ENCODE peak calls at places on chromosome 12, in five cellular contexts. H is HCT116, L is neural progenitor cell, E is A549, U is mammary epithelial cell. O is an unnamed sample. For H3K4me1, the result is how much of the 10 kb centered on the place peaks cover.

GRCh38 chr12:62919827-62920226 is 15.1 kb downstream of the PPM1H start:
- DNase-seq in H (no peak), L (no peak), E (no peak), U (peak), O (no peak)

GRCh38 chr12:80400591-80400991 is 43.4 kb upstream of the PTPRQ start:
- DNase-seq in H (no peak), L (peak), E (no peak), U (no peak), O (no peak)

GRCh38 chr12:25107920-25108319 is 87.0 kb downstream of the DNAI7 start:
- DNase-seq in H (no peak), L (no peak), E (no peak), U (no peak), O (no peak)

GRCh38 chr12:2076196-2076570 is 23.4 kb downstream of the CACNA1C start:
- DNase-seq in H (no peak), L (no peak), E (no peak), U (no peak), O (no peak)

GRCh38 chr12:82486524-82487235 is 128.4 kb downstream of the METTL25 start:
- DNase-seq in H (peak), L (no peak), E (no peak), U (peak), O (no peak)

GRCh38 chr12:12723681-12724420 is 6.7 kb downstream of the CDKN1B start:
- DNase-seq in H (no peak), L (peak), E (peak), U (peak), O (peak)

GRCh38 chr12:76020281-76020680 is 11.3 kb downstream of the PHLDA1 start:
- DNase-seq in H (peak), L (no peak), E (peak), U (peak), O (no peak)

GRCh38 chr12:130044991-130045621 is 117.2 kb upstream of the FZD10 start:
- DNase-seq in H (no peak), L (peak), E (no peak), U (no peak), O (no peak)

GRCh38 chr12:113092478-113093408 is 36.2 kb downstream of the DTX1 start:
- DNase-seq in H (no peak), L (peak), E (peak), U (no peak), O (no peak)

GRCh38 chr12:32135967-32136366 is 29.3 kb downstream of the BICD1 start:
- DNase-seq in H (no peak), L (no peak), E (no peak), U (no peak), O (no peak)

GRCh38 chr12:105385141-105385540 is 54.6 kb downstream of the C12orf75 start:
- DNase-seq in H (no peak), L (no peak), E (no peak), U (peak), O (no peak)

GRCh38 chr12:91274886-91275285 is 92.3 kb upstream of the DCN start:
- DNase-seq in H (no peak), L (peak), E (no peak), U (no peak), O (no peak)

GRCh38 chr12:111108726-111109125 is 188.3 kb upstream of the MYL2 start:
- DNase-seq in H (no peak), L (no peak), E (no peak), U (no peak), O (no peak)

GRCh38 chr12:55820679-55821078 is 2.8 kb downstream of the ORMDL2 start:
- DNase-seq in H (no peak), L (no peak), E (peak), U (no peak), O (no peak)

GRCh38 chr12:24352363-24352762 is 402.9 kb upstream of the SOX5 start:
- DNase-seq in H (no peak), L (no peak), E (no peak), U (no peak), O (no peak)

GRCh38 chr12:107503129-107503850 is 182.3 kb upstream of the PWP1 start:
- DNase-seq in H (no peak), L (no peak), E (no peak), U (no peak), O (no peak)

GRCh38 chr12:30378307-30378706 is 317.4 kb downstream of the IPO8 start:
- DNase-seq in H (no peak), L (no peak), E (no peak), U (no peak), O (no peak)

GRCh38 chr12:67681145-67681778 is 32.7 kb downstream of the DYRK2 start:
- DNase-seq in H (no peak), L (no peak), E (peak), U (peak), O (no peak)

GRCh38 chr12:108381793-108382436 is 42.8 kb upstream of the CMKLR1 start:
- DNase-seq in H (no peak), L (peak), E (no peak), U (no peak), O (no peak)

GRCh38 chr12:46676797-46677520 is 148.8 kb downstream of the SLC38A4 start:
- DNase-seq in H (no peak), L (no peak), E (no peak), U (peak), O (no peak)
- H3K4me1 ChIP-seq in H (under half), L (under half), E (under half), U (half or more), O (under half)

GRCh38 chr12:88144546-88145468 is 2.7 kb downstream of the TMTC3 start:
- DNase-seq in H (no peak), L (no peak), E (no peak), U (peak), O (no peak)
- H3K4me2 ChIP-seq in H (no peak), L (peak), E (no peak), U (peak), O (peak)

DNA sequence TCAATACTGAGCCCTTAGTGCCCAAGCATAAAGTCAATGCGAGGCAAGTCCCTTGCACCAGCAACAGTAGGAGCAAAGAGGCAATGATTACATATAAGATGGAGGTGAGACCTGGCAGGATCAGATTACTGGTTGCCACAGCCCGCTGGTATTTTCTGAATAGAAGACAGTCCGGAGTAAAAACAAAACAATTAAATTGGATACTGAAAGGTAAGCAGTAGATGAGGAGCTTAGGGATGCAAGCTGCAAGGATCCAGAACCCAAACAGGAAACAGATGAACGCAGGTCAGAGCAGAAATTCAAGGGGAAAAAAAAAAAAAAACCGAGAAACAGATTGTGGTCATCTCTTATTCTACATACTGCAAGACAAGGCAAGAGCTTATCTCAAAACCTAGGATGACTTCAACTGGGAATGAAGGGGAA is 119.6 kb downstream of the MED13L start:
- DNase-seq in H (no peak), L (peak), E (no peak), U (no peak), O (no peak)
- H3K4me1 ChIP-seq in H (under half), L (half or more), E (half or more), U (under half), O (under half)

GRCh38 chr12:122743895-122744525 is 8.6 kb upstream of the DENR start:
- DNase-seq in H (no peak), L (no peak), E (no peak), U (no peak), O (peak)
- H3K4me2 ChIP-seq in H (no peak), L (no peak), E (no peak), U (no peak), O (no peak)

DNA sequence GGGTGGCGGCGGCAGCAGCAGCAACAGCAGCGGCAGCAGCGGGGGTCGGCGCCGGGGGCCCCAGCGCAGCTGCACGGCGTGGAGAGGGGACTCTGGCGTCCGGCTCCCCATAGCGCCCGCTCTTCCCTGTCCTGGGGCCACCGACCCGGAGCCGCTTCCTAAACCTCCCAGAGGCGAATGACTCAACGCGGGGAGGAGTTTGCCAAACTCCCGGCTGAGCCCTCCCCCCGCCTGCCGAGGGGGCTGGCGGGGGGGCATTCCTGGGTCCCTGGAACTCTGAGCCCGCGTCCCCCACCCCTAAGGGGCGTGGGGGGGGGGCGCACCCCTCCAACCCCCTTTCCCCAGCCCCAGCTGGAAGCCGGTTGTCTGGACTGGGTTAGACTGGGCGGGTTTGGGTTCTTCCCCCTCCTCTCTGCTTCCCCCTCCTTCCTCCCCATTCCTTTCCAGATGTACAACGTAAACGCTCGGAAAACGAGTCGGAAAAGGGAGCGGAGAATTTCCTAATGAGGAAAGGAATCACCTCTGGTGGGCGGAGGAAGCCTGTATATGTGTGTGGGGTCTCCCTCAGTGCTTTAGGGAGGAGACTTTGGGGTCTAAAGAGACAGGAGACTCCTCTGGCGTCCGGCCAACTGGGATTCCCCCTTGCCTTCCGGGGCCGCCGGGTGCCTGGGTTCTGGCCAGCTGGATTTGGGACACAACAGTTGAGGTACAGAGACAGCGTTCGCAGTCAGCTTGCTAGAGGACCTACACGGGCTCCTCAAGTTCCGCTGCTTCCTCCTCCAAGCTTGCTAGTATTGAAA is at the start of gene ITGA5:
- DNase-seq in H (peak), L (peak), E (peak), U (peak), O (no peak)
- H3K4me1 ChIP-seq in H (half or more), L (under half), E (half or more), U (half or more), O (under half)

DNA sequence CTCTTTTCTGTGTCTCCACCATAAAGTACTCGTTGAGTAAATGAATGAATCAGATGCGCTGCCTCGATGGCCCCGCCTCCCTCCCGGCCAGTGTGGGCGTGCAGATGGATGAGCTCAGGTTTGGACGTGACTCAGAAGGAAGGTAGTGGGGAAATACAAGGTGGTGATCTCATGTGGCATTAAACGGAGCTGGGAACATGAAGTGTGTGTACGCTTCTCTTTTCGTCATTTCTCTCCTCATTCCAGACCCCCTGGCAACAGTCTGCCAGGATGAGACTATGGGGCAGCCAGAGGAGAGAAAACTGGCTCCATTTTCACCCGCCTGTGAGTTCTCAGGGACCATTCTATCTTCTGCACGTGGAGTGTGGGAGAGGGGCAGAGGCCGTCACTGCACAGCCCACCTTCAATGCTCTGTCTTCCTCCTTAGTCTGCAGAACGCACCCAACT is 91.6 kb downstream of the TSPAN9 start:
- DNase-seq in H (peak), L (no peak), E (peak), U (peak), O (no peak)
- H3K4me2 ChIP-seq in H (peak), L (no peak), E (peak), U (peak), O (no peak)

GRCh38 chr12:15690320-15690719 is 98.9 kb downstream of the EPS8 start:
- DNase-seq in H (no peak), L (no peak), E (no peak), U (no peak), O (no peak)

GRCh38 chr12:15688202-15688736 is 100.9 kb downstream of the EPS8 start:
- DNase-seq in H (peak), L (no peak), E (peak), U (no peak), O (no peak)

GRCh38 chr12:15687583-15687982 is 101.6 kb downstream of the EPS8 start:
- DNase-seq in H (no peak), L (no peak), E (no peak), U (no peak), O (no peak)

GRCh38 chr12:15689751-15690191 is 99.4 kb downstream of the EPS8 start:
- DNase-seq in H (peak), L (no peak), E (peak), U (peak), O (no peak)

GRCh38 chr12:15688838-15689237 is 100.3 kb downstream of the EPS8 start:
- DNase-seq in H (no peak), L (peak), E (no peak), U (no peak), O (no peak)
- H3K4me1 ChIP-seq in H (half or more), L (under half), E (half or more), U (under half), O (under half)

GRCh38 chr12:53997324-53998173 is 2.4 kb upstream of the HOXC9 start:
- DNase-seq in H (no peak), L (no peak), E (no peak), U (no peak), O (no peak)

GRCh38 chr12:53995311-53996187 is 4.4 kb upstream of the HOXC9 start:
- DNase-seq in H (no peak), L (no peak), E (peak), U (peak), O (no peak)

GRCh38 chr12:53994691-53995310 is 5.2 kb upstream of the HOXC9 start:
- DNase-seq in H (no peak), L (no peak), E (no peak), U (peak), O (no peak)

GRCh38 chr12:53996886-53997217 is 3.1 kb upstream of the HOXC9 start:
- DNase-seq in H (no peak), L (no peak), E (no peak), U (no peak), O (no peak)

DNA sequence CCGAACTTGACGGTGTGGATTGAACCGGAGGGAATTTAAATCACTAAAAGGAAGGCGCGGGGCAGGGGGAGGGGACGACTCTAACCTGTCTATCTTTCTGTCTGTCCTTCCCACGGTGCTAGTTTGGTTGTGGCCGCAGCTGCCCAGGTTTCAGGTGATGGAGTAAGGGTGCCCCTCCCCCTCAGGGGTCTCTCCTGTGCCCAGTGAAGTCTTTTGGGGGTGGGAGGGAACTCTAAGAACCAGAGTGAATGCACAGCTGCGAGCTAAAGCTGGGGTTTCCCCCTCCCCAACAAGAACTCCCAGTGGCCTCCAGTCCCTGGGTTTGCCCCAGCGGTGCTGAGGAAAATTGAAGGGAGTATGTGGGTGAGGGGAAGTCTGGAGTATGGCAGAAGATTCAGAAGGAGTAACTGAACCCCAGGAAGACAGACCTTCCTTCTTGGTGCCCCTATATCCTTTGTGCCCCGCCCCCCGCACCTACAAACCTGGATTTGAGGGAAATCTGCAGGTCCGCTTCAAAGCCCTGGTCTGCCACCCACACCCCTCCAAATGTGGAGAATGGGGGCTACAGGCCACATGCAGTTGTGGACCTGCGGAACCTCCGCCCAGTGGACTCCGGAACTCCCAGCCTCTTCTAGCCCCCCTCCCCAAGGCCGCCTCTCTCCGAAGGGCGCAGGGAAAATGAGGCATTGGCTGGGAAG is 3.6 kb upstream of the HOXC9 start:
- DNase-seq in H (no peak), L (no peak), E (no peak), U (no peak), O (no peak)
- H3K4me2 ChIP-seq in H (peak), L (no peak), E (peak), U (peak), O (peak)